ENCODE peak calls at places on chromosomes 3 and 15, in nine cellular contexts. One of them, this sample, is unnamed. For H3K36me3 and H3K4me1, the result is how much of the 10 kb centered on the place peaks cover.

GRCh38 chr3:101857279-101857678 is 8.0 kb downstream of the NFKBIZ start:
- DNase-seq in HepG2: no peak
- DNase-seq in fibroblast of lung: no peak
- DNase-seq in upper lobe of right lung: no peak
- DNase-seq in left ventricle myocardium inferior: no peak
- DNase-seq in heart right ventricle: no peak
- DNase-seq in CD8-positive, alpha-beta memory T cell: no peak
- DNase-seq in tibial nerve: no peak
- DNase-seq in aorta: no peak
- DNase-seq in this sample: no peak

GRCh38 chr3:67647390-67647878 is 7.0 kb downstream of the SUCLG2 start:
- DNase-seq in fibroblast of lung: peak
- DNase-seq in HepG2: peak
- DNase-seq in tibial nerve: no peak
- DNase-seq in heart right ventricle: no peak
- DNase-seq in left ventricle myocardium inferior: peak
- DNase-seq in CD8-positive, alpha-beta memory T cell: no peak
- DNase-seq in upper lobe of right lung: no peak
- DNase-seq in aorta: no peak
- DNase-seq in this sample: peak

GRCh38 chr3:4447600-4448561 is 19.2 kb downstream of the SUMF1 start:
- DNase-seq in tibial nerve: no peak
- DNase-seq in heart right ventricle: no peak
- DNase-seq in upper lobe of right lung: no peak
- DNase-seq in fibroblast of lung: no peak
- DNase-seq in aorta: no peak
- DNase-seq in CD8-positive, alpha-beta memory T cell: no peak
- DNase-seq in left ventricle myocardium inferior: no peak
- DNase-seq in HepG2: no peak
- DNase-seq in this sample: no peak

GRCh38 chr3:23913873-23914743 is 2.7 kb downstream of the NKIRAS1 start:
- DNase-seq in aorta: no peak
- DNase-seq in CD8-positive, alpha-beta memory T cell: no peak
- DNase-seq in heart right ventricle: no peak
- DNase-seq in HepG2: no peak
- DNase-seq in upper lobe of right lung: no peak
- DNase-seq in fibroblast of lung: no peak
- DNase-seq in left ventricle myocardium inferior: no peak
- DNase-seq in tibial nerve: no peak
- DNase-seq in this sample: peak

GRCh38 chr15:74983725-74984231 is 11.6 kb upstream of the SCAMP5 start:
- DNase-seq in heart right ventricle: no peak
- DNase-seq in fibroblast of lung: no peak
- DNase-seq in HepG2: no peak
- DNase-seq in tibial nerve: no peak
- DNase-seq in left ventricle myocardium inferior: no peak
- DNase-seq in aorta: peak
- DNase-seq in CD8-positive, alpha-beta memory T cell: no peak
- DNase-seq in upper lobe of right lung: no peak
- DNase-seq in this sample: no peak

GRCh38 chr3:71189480-71189879 is 394.0 kb downstream of the FOXP1 start:
- DNase-seq in HepG2: no peak
- DNase-seq in aorta: no peak
- DNase-seq in fibroblast of lung: peak
- DNase-seq in heart right ventricle: no peak
- DNase-seq in upper lobe of right lung: no peak
- DNase-seq in tibial nerve: no peak
- DNase-seq in CD8-positive, alpha-beta memory T cell: no peak
- DNase-seq in left ventricle myocardium inferior: no peak
- DNase-seq in this sample: no peak

GRCh38 chr15:88695595-88696186 is 56.9 kb downstream of the ISG20 start:
- DNase-seq in fibroblast of lung: no peak
- DNase-seq in left ventricle myocardium inferior: no peak
- DNase-seq in heart right ventricle: no peak
- DNase-seq in tibial nerve: no peak
- DNase-seq in HepG2: no peak
- DNase-seq in CD8-positive, alpha-beta memory T cell: no peak
- DNase-seq in upper lobe of right lung: no peak
- DNase-seq in aorta: no peak
- DNase-seq in this sample: no peak

GRCh38 chr3:151216641-151217040 is 13.6 kb upstream of the GPR171 start:
- DNase-seq in aorta: no peak
- DNase-seq in left ventricle myocardium inferior: no peak
- DNase-seq in tibial nerve: no peak
- DNase-seq in fibroblast of lung: peak
- DNase-seq in heart right ventricle: no peak
- DNase-seq in upper lobe of right lung: no peak
- DNase-seq in CD8-positive, alpha-beta memory T cell: no peak
- DNase-seq in HepG2: no peak
- DNase-seq in this sample: no peak

GRCh38 chr3:174202561-174202960 is 656.6 kb upstream of the NAALADL2 start:
- DNase-seq in fibroblast of lung: peak
- DNase-seq in upper lobe of right lung: no peak
- DNase-seq in left ventricle myocardium inferior: no peak
- DNase-seq in HepG2: no peak
- DNase-seq in heart right ventricle: no peak
- DNase-seq in CD8-positive, alpha-beta memory T cell: no peak
- DNase-seq in tibial nerve: no peak
- DNase-seq in aorta: no peak
- DNase-seq in this sample: no peak

GRCh38 chr3:65170357-65171090 is 482.7 kb upstream of the ADAMTS9 start:
- DNase-seq in CD8-positive, alpha-beta memory T cell: no peak
- DNase-seq in fibroblast of lung: peak
- DNase-seq in HepG2: no peak
- DNase-seq in heart right ventricle: peak
- DNase-seq in left ventricle myocardium inferior: peak
- DNase-seq in upper lobe of right lung: peak
- DNase-seq in aorta: peak
- DNase-seq in tibial nerve: peak
- DNase-seq in this sample: peak

GRCh38 chr3:12237076-12237475 is 51.8 kb upstream of the PPARG start:
- DNase-seq in upper lobe of right lung: no peak
- DNase-seq in heart right ventricle: no peak
- DNase-seq in tibial nerve: no peak
- DNase-seq in HepG2: no peak
- DNase-seq in CD8-positive, alpha-beta memory T cell: no peak
- DNase-seq in aorta: no peak
- DNase-seq in left ventricle myocardium inferior: no peak
- DNase-seq in fibroblast of lung: no peak
- DNase-seq in this sample: no peak

GRCh38 chr3:89180334-89180733 is 72.9 kb downstream of the EPHA3 start:
- DNase-seq in CD8-positive, alpha-beta memory T cell: no peak
- DNase-seq in fibroblast of lung: peak
- DNase-seq in tibial nerve: no peak
- DNase-seq in left ventricle myocardium inferior: no peak
- DNase-seq in heart right ventricle: no peak
- DNase-seq in aorta: no peak
- DNase-seq in upper lobe of right lung: no peak
- DNase-seq in HepG2: no peak
- DNase-seq in this sample: no peak

DNA sequence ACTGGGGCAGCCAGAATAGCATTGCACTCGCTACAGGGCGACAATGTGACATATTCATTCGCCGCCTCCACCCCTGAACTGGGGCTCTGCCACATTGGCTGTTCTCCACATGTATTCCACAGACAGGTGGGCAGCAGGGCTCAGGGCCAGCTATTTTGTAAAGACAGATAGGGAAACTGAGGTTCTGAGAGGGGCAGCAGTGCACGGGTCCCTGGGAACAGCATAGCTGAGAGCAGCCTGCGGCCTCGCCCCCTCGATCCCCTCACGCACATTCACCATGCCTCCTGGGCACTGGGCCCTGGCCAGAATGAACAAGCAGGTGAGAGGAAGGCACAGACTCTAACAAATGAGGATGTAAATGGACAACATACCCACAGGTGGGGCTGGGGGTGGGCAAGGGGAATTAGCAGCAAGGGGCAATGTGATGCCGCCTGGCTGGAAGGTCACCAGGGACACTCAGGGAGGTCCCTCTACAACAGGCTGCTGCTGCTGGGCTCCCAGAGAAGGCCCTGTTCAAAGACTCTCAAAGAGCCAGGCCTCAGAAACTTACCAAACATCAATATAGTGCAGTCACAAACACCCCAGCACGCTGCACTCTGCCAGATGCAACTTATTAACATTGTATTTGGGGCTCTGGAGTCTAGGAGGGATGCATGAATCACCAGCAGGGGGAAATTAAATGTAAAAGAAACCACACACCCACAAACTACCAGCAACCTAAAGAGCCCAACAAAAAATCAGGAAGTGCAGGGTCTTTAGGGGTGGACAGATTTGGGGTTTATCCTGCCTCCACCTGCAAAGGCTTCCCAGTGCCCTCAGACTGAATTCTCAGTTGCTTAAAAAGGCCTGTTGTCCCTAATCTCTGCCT is 74.8 kb upstream of the SPATA12 start:
- DNase-seq in fibroblast of lung: peak
- DNase-seq in tibial nerve: no peak
- DNase-seq in left ventricle myocardium inferior: no peak
- DNase-seq in aorta: no peak
- DNase-seq in HepG2: no peak
- DNase-seq in CD8-positive, alpha-beta memory T cell: no peak
- DNase-seq in heart right ventricle: no peak
- DNase-seq in upper lobe of right lung: no peak
- DNase-seq in this sample: no peak
- H3K27ac ChIP-seq in fibroblast of lung: no peak
- H3K27ac ChIP-seq in tibial nerve: peak
- H3K27ac ChIP-seq in left ventricle myocardium inferior: no peak
- H3K27ac ChIP-seq in aorta: no peak
- H3K27ac ChIP-seq in HepG2: no peak
- H3K27ac ChIP-seq in CD8-positive, alpha-beta memory T cell: no peak
- H3K27ac ChIP-seq in heart right ventricle: no peak
- H3K27ac ChIP-seq in upper lobe of right lung: no peak
- H3K27ac ChIP-seq in this sample: no peak

GRCh38 chr15:59674501-59674900 is 14.6 kb downstream of the BNIP2 start:
- DNase-seq in heart right ventricle: no peak
- DNase-seq in CD8-positive, alpha-beta memory T cell: no peak
- DNase-seq in HepG2: no peak
- DNase-seq in left ventricle myocardium inferior: no peak
- DNase-seq in fibroblast of lung: no peak
- DNase-seq in tibial nerve: no peak
- DNase-seq in upper lobe of right lung: no peak
- DNase-seq in aorta: no peak
- DNase-seq in this sample: no peak
- H3K36me3 ChIP-seq in heart right ventricle: under half
- H3K36me3 ChIP-seq in CD8-positive, alpha-beta memory T cell: half or more
- H3K36me3 ChIP-seq in HepG2: half or more
- H3K36me3 ChIP-seq in left ventricle myocardium inferior: half or more
- H3K36me3 ChIP-seq in fibroblast of lung: under half
- H3K36me3 ChIP-seq in tibial nerve: under half
- H3K36me3 ChIP-seq in upper lobe of right lung: half or more
- H3K36me3 ChIP-seq in aorta: under half
- H3K36me3 ChIP-seq in this sample: under half

GRCh38 chr3:38724392-38724736 is 74.9 kb upstream of the SCN5A start:
- DNase-seq in CD8-positive, alpha-beta memory T cell: no peak
- DNase-seq in tibial nerve: no peak
- DNase-seq in heart right ventricle: no peak
- DNase-seq in upper lobe of right lung: no peak
- DNase-seq in fibroblast of lung: no peak
- DNase-seq in aorta: no peak
- DNase-seq in HepG2: no peak
- DNase-seq in left ventricle myocardium inferior: no peak
- DNase-seq in this sample: no peak

GRCh38 chr3:38728008-38728407 is 78.5 kb upstream of the SCN5A start:
- DNase-seq in fibroblast of lung: no peak
- DNase-seq in tibial nerve: no peak
- DNase-seq in left ventricle myocardium inferior: no peak
- DNase-seq in upper lobe of right lung: no peak
- DNase-seq in heart right ventricle: no peak
- DNase-seq in CD8-positive, alpha-beta memory T cell: no peak
- DNase-seq in aorta: no peak
- DNase-seq in HepG2: no peak
- DNase-seq in this sample: no peak

GRCh38 chr3:38723569-38724391 is 74.3 kb upstream of the SCN5A start:
- DNase-seq in aorta: no peak
- DNase-seq in upper lobe of right lung: no peak
- DNase-seq in left ventricle myocardium inferior: peak
- DNase-seq in fibroblast of lung: peak
- DNase-seq in HepG2: no peak
- DNase-seq in CD8-positive, alpha-beta memory T cell: no peak
- DNase-seq in heart right ventricle: peak
- DNase-seq in tibial nerve: no peak
- DNase-seq in this sample: no peak

GRCh38 chr3:38726751-38727150 is 77.3 kb upstream of the SCN5A start:
- DNase-seq in HepG2: no peak
- DNase-seq in left ventricle myocardium inferior: no peak
- DNase-seq in heart right ventricle: no peak
- DNase-seq in upper lobe of right lung: no peak
- DNase-seq in CD8-positive, alpha-beta memory T cell: no peak
- DNase-seq in tibial nerve: no peak
- DNase-seq in fibroblast of lung: no peak
- DNase-seq in aorta: no peak
- DNase-seq in this sample: no peak

GRCh38 chr3:38725726-38726410 is 76.4 kb upstream of the SCN5A start:
- DNase-seq in upper lobe of right lung: no peak
- DNase-seq in heart right ventricle: peak
- DNase-seq in fibroblast of lung: peak
- DNase-seq in HepG2: no peak
- DNase-seq in CD8-positive, alpha-beta memory T cell: no peak
- DNase-seq in aorta: no peak
- DNase-seq in left ventricle myocardium inferior: peak
- DNase-seq in tibial nerve: no peak
- DNase-seq in this sample: no peak
- H3K4me1 ChIP-seq in upper lobe of right lung: under half
- H3K4me1 ChIP-seq in heart right ventricle: under half
- H3K4me1 ChIP-seq in fibroblast of lung: under half
- H3K4me1 ChIP-seq in HepG2: under half
- H3K4me1 ChIP-seq in CD8-positive, alpha-beta memory T cell: under half
- H3K4me1 ChIP-seq in aorta: under half
- H3K4me1 ChIP-seq in left ventricle myocardium inferior: under half
- H3K4me1 ChIP-seq in tibial nerve: under half
- H3K4me1 ChIP-seq in this sample: under half

GRCh38 chr15:99209326-99209725 is 40.1 kb downstream of the TTC23 start:
- DNase-seq in left ventricle myocardium inferior: no peak
- DNase-seq in upper lobe of right lung: no peak
- DNase-seq in heart right ventricle: no peak
- DNase-seq in tibial nerve: no peak
- DNase-seq in CD8-positive, alpha-beta memory T cell: no peak
- DNase-seq in fibroblast of lung: no peak
- DNase-seq in aorta: no peak
- DNase-seq in HepG2: no peak
- DNase-seq in this sample: no peak

GRCh38 chr15:99212401-99212800 is 37.0 kb downstream of the TTC23 start:
- DNase-seq in upper lobe of right lung: no peak
- DNase-seq in fibroblast of lung: peak
- DNase-seq in tibial nerve: no peak
- DNase-seq in CD8-positive, alpha-beta memory T cell: no peak
- DNase-seq in left ventricle myocardium inferior: no peak
- DNase-seq in aorta: no peak
- DNase-seq in HepG2: no peak
- DNase-seq in heart right ventricle: no peak
- DNase-seq in this sample: no peak

GRCh38 chr15:99210334-99210733 is 39.0 kb downstream of the TTC23 start:
- DNase-seq in upper lobe of right lung: no peak
- DNase-seq in left ventricle myocardium inferior: no peak
- DNase-seq in HepG2: no peak
- DNase-seq in aorta: no peak
- DNase-seq in fibroblast of lung: no peak
- DNase-seq in heart right ventricle: no peak
- DNase-seq in CD8-positive, alpha-beta memory T cell: no peak
- DNase-seq in tibial nerve: no peak
- DNase-seq in this sample: no peak

GRCh38 chr15:99211926-99212325 is 37.5 kb downstream of the TTC23 start:
- DNase-seq in left ventricle myocardium inferior: no peak
- DNase-seq in tibial nerve: no peak
- DNase-seq in HepG2: no peak
- DNase-seq in aorta: no peak
- DNase-seq in fibroblast of lung: peak
- DNase-seq in CD8-positive, alpha-beta memory T cell: no peak
- DNase-seq in heart right ventricle: no peak
- DNase-seq in upper lobe of right lung: no peak
- DNase-seq in this sample: no peak

GRCh38 chr15:99213187-99213811 is 36.1 kb downstream of the TTC23 start:
- DNase-seq in tibial nerve: peak
- DNase-seq in heart right ventricle: peak
- DNase-seq in HepG2: peak
- DNase-seq in upper lobe of right lung: peak
- DNase-seq in CD8-positive, alpha-beta memory T cell: peak
- DNase-seq in fibroblast of lung: peak
- DNase-seq in aorta: peak
- DNase-seq in left ventricle myocardium inferior: peak
- DNase-seq in this sample: peak
- H3K27ac ChIP-seq in tibial nerve: peak
- H3K27ac ChIP-seq in heart right ventricle: peak
- H3K27ac ChIP-seq in HepG2: no peak
- H3K27ac ChIP-seq in upper lobe of right lung: no peak
- H3K27ac ChIP-seq in CD8-positive, alpha-beta memory T cell: no peak
- H3K27ac ChIP-seq in fibroblast of lung: no peak
- H3K27ac ChIP-seq in aorta: no peak
- H3K27ac ChIP-seq in left ventricle myocardium inferior: peak
- H3K27ac ChIP-seq in this sample: no peak

This sample was measured in small intestine.